ENCODE peak calls at places on chromosome 18, in six cellular contexts. One of them, this sample, is unnamed.

GRCh38 chr18:9437672-9438071 is 37.6 kb upstream of the RALBP1 start:
- DNase-seq in A549: no peak
- DNase-seq in K562: no peak
- DNase-seq in HepG2: no peak
- DNase-seq in H1: no peak
- DNase-seq in endothelial cell of umbilical vein: no peak
- DNase-seq in this sample: no peak

GRCh38 chr18:11654736-11655604 is 34.1 kb upstream of the GNAL start:
- DNase-seq in A549: peak
- DNase-seq in endothelial cell of umbilical vein: peak
- DNase-seq in H1: peak
- DNase-seq in HepG2: no peak
- DNase-seq in K562: peak
- DNase-seq in this sample: peak

GRCh38 chr18:61628085-61628484 is 264.7 kb downstream of the RNF152 start:
- DNase-seq in A549: no peak
- DNase-seq in K562: no peak
- DNase-seq in endothelial cell of umbilical vein: peak
- DNase-seq in H1: no peak
- DNase-seq in HepG2: no peak
- DNase-seq in this sample: no peak

GRCh38 chr18:59783138-59783537 is 85.9 kb upstream of the CCBE1 start:
- DNase-seq in endothelial cell of umbilical vein: peak
- DNase-seq in HepG2: peak
- DNase-seq in A549: peak
- DNase-seq in H1: no peak
- DNase-seq in K562: peak
- DNase-seq in this sample: peak

GRCh38 chr18:57425096-57425495 is 10.1 kb upstream of the ONECUT2 start:
- DNase-seq in endothelial cell of umbilical vein: no peak
- DNase-seq in K562: no peak
- DNase-seq in HepG2: no peak
- DNase-seq in H1: no peak
- DNase-seq in A549: no peak
- DNase-seq in this sample: no peak

GRCh38 chr18:26133652-26134051 is at the start of gene PSMA8:
- DNase-seq in H1: peak
- DNase-seq in K562: no peak
- DNase-seq in endothelial cell of umbilical vein: peak
- DNase-seq in HepG2: no peak
- DNase-seq in A549: no peak
- DNase-seq in this sample: peak

GRCh38 chr18:63897072-63897471 is 9.6 kb downstream of the SERPINB2 start:
- DNase-seq in endothelial cell of umbilical vein: no peak
- DNase-seq in H1: no peak
- DNase-seq in HepG2: no peak
- DNase-seq in K562: no peak
- DNase-seq in A549: no peak
- DNase-seq in this sample: no peak

GRCh38 chr18:77098033-77098432 is 34.5 kb downstream of the MBP start:
- DNase-seq in K562: no peak
- DNase-seq in H1: no peak
- DNase-seq in A549: no peak
- DNase-seq in HepG2: no peak
- DNase-seq in endothelial cell of umbilical vein: no peak
- DNase-seq in this sample: no peak

GRCh38 chr18:49630246-49630699 is 68.4 kb downstream of the LIPG start:
- DNase-seq in H1: no peak
- DNase-seq in A549: no peak
- DNase-seq in K562: no peak
- DNase-seq in endothelial cell of umbilical vein: no peak
- DNase-seq in HepG2: peak
- DNase-seq in this sample: no peak

GRCh38 chr18:49031511-49032188 is 80.9 kb upstream of the SMAD7 start:
- DNase-seq in K562: no peak
- DNase-seq in HepG2: no peak
- DNase-seq in endothelial cell of umbilical vein: no peak
- DNase-seq in H1: no peak
- DNase-seq in A549: no peak
- DNase-seq in this sample: no peak

GRCh38 chr18:59957957-59958356 is 58.2 kb downstream of the PMAIP1 start:
- DNase-seq in K562: peak
- DNase-seq in endothelial cell of umbilical vein: peak
- DNase-seq in A549: no peak
- DNase-seq in HepG2: peak
- DNase-seq in H1: no peak
- DNase-seq in this sample: no peak

GRCh38 chr18:11859282-11859797 is 8.1 kb downstream of the CHMP1B start:
- DNase-seq in endothelial cell of umbilical vein: no peak
- DNase-seq in HepG2: no peak
- DNase-seq in H1: no peak
- DNase-seq in A549: no peak
- DNase-seq in K562: no peak
- DNase-seq in this sample: no peak

GRCh38 chr18:49645836-49646235 is 84.0 kb downstream of the LIPG start:
- DNase-seq in H1: no peak
- DNase-seq in endothelial cell of umbilical vein: no peak
- DNase-seq in K562: no peak
- DNase-seq in A549: no peak
- DNase-seq in HepG2: no peak
- DNase-seq in this sample: no peak

GRCh38 chr18:23183356-23184150 is 48.3 kb downstream of the CABLES1 start:
- DNase-seq in K562: no peak
- DNase-seq in endothelial cell of umbilical vein: no peak
- DNase-seq in HepG2: no peak
- DNase-seq in H1: no peak
- DNase-seq in A549: no peak
- DNase-seq in this sample: no peak

GRCh38 chr18:77657651-77658308 is 408.1 kb downstream of the GALR1 start:
- DNase-seq in HepG2: no peak
- DNase-seq in endothelial cell of umbilical vein: no peak
- DNase-seq in K562: no peak
- DNase-seq in H1: no peak
- DNase-seq in A549: no peak
- DNase-seq in this sample: no peak

GRCh38 chr18:70390366-70391090 is 101.7 kb downstream of the SOCS6 start:
- DNase-seq in HepG2: no peak
- DNase-seq in endothelial cell of umbilical vein: no peak
- DNase-seq in H1: no peak
- DNase-seq in K562: no peak
- DNase-seq in A549: no peak
- DNase-seq in this sample: no peak

GRCh38 chr18:66317243-66318090 is 286.4 kb downstream of the CDH19 start:
- DNase-seq in K562: no peak
- DNase-seq in HepG2: no peak
- DNase-seq in endothelial cell of umbilical vein: no peak
- DNase-seq in A549: no peak
- DNase-seq in H1: no peak
- DNase-seq in this sample: no peak

GRCh38 chr18:51151568-51152511 is 45.6 kb downstream of the MEX3C start:
- DNase-seq in HepG2: no peak
- DNase-seq in endothelial cell of umbilical vein: no peak
- DNase-seq in K562: no peak
- DNase-seq in H1: no peak
- DNase-seq in A549: no peak
- DNase-seq in this sample: no peak

GRCh38 chr18:50989711-50990110 is 21.9 kb downstream of the ELAC1 start:
- DNase-seq in A549: no peak
- DNase-seq in H1: no peak
- DNase-seq in K562: no peak
- DNase-seq in HepG2: no peak
- DNase-seq in endothelial cell of umbilical vein: no peak
- DNase-seq in this sample: no peak

GRCh38 chr18:36572135-36572856 is 256.5 kb downstream of the TPGS2 start:
- DNase-seq in endothelial cell of umbilical vein: peak
- DNase-seq in A549: peak
- DNase-seq in HepG2: peak
- DNase-seq in H1: no peak
- DNase-seq in K562: peak
- DNase-seq in this sample: peak

GRCh38 chr18:77811510-77811909 is 561.9 kb downstream of the GALR1 start:
- DNase-seq in HepG2: no peak
- DNase-seq in A549: no peak
- DNase-seq in H1: no peak
- DNase-seq in K562: no peak
- DNase-seq in endothelial cell of umbilical vein: no peak
- DNase-seq in this sample: no peak

GRCh38 chr18:57438669-57439616 is 3.8 kb downstream of the ONECUT2 start:
- DNase-seq in H1: no peak
- DNase-seq in K562: no peak
- DNase-seq in A549: no peak
- DNase-seq in endothelial cell of umbilical vein: no peak
- DNase-seq in HepG2: no peak
- DNase-seq in this sample: no peak

GRCh38 chr18:52313213-52313612 is 26.8 kb upstream of the DCC start:
- DNase-seq in A549: no peak
- DNase-seq in endothelial cell of umbilical vein: no peak
- DNase-seq in HepG2: no peak
- DNase-seq in K562: no peak
- DNase-seq in H1: no peak
- DNase-seq in this sample: no peak

GRCh38 chr18:48780151-48781001 is 170.4 kb downstream of the SMAD7 start:
- DNase-seq in H1: no peak
- DNase-seq in K562: no peak
- DNase-seq in A549: no peak
- DNase-seq in HepG2: no peak
- DNase-seq in endothelial cell of umbilical vein: peak
- DNase-seq in this sample: no peak

GRCh38 chr18:10473152-10473551 is 18.7 kb downstream of the APCDD1 start:
- DNase-seq in endothelial cell of umbilical vein: no peak
- DNase-seq in H1: no peak
- DNase-seq in HepG2: no peak
- DNase-seq in A549: no peak
- DNase-seq in K562: no peak
- DNase-seq in this sample: no peak

GRCh38 chr18:75395137-75395536 is 32.4 kb downstream of the SMIM21 start:
- DNase-seq in A549: no peak
- DNase-seq in endothelial cell of umbilical vein: no peak
- DNase-seq in K562: no peak
- DNase-seq in H1: no peak
- DNase-seq in HepG2: no peak
- DNase-seq in this sample: no peak
- TF ChIP-seq JUN in A549: no peak
- TF ChIP-seq JUN in endothelial cell of umbilical vein: no peak
- TF ChIP-seq JUN in K562: no peak
- TF ChIP-seq JUN in H1: no peak
- TF ChIP-seq JUN in HepG2: no peak
- TF ChIP-seq JUN in this sample: no peak

GRCh38 chr18:68275616-68276015 is 439.3 kb downstream of the TMX3 start:
- DNase-seq in endothelial cell of umbilical vein: peak
- DNase-seq in K562: no peak
- DNase-seq in A549: no peak
- DNase-seq in H1: no peak
- DNase-seq in HepG2: no peak
- DNase-seq in this sample: no peak
- TF ChIP-seq JUN in endothelial cell of umbilical vein: no peak
- TF ChIP-seq JUN in K562: no peak
- TF ChIP-seq JUN in A549: no peak
- TF ChIP-seq JUN in H1: no peak
- TF ChIP-seq JUN in HepG2: no peak
- TF ChIP-seq JUN in this sample: no peak

GRCh38 chr18:56314396-56314795 is 324.0 kb downstream of the TXNL1 start:
- DNase-seq in H1: no peak
- DNase-seq in K562: no peak
- DNase-seq in endothelial cell of umbilical vein: peak
- DNase-seq in A549: no peak
- DNase-seq in HepG2: no peak
- DNase-seq in this sample: no peak
- TF ChIP-seq JUN in H1: no peak
- TF ChIP-seq JUN in K562: no peak
- TF ChIP-seq JUN in endothelial cell of umbilical vein: no peak
- TF ChIP-seq JUN in A549: no peak
- TF ChIP-seq JUN in HepG2: no peak
- TF ChIP-seq JUN in this sample: no peak

DNA sequence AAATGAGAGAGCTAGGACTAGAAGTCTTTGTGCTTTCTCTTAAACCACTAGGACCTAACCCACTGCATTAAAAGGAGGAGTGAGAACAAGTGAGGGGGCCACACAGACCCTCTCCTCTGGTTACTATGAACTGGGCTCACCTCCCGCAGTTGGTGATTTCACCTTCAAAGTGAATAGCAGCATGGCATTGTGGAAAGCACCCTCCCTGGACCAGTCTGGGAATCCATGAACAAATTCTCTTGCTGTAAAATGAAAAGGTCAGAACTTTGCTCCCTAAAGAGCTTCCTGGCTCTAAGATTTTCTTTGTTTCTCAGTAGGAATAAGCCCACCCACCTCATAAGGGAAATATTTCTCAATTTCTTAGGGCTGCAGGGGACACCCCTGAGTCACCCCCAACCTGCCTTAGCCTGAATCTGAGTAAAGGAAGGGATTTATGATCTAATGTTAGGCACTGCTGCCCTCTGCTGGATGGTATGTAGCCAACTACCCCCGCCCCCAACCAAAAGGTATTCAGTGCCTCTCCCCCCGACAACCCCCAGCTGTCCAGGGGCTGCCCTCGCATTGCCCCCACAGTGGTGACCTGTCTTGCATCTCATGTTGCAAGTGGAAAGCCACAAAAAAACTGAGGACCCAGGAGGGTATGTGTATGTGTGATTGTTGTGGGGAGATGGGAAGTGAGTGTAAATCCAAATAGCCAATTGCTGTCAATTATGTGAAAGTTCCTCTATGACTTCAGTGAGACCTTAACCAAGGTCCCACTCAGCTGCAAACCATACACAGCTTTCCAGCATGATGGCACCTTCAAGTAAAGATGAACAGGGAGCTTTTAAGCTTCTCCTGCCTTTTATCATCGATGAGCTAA is 230.9 kb upstream of the SLC14A2 start:
- DNase-seq in endothelial cell of umbilical vein: peak
- DNase-seq in A549: peak
- DNase-seq in K562: peak
- DNase-seq in HepG2: peak
- DNase-seq in H1: peak
- DNase-seq in this sample: peak
- TF ChIP-seq JUN in endothelial cell of umbilical vein: no peak
- TF ChIP-seq JUN in A549: no peak
- TF ChIP-seq JUN in K562: no peak
- TF ChIP-seq JUN in HepG2: no peak
- TF ChIP-seq JUN in H1: no peak
- TF ChIP-seq JUN in this sample: no peak

DNA sequence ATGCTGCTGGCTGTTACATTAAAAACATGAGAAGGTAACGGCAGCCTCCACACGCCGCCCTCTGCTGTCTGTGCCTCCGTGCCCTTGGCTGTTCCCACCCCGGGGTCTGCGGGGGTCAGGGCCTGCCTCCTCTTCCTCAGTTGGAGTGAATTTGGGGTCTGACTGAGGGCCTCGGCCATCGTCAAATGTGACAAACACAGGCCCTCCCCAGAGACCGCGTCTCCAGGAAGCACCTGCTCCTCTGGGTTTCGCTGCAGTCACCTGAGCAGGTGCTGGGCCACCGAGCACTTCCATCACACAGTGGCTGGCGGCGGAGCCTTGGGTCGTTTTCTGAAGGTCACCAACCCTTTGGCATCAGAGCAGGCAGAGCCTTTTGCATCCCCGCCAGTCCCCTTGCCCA is 70.9 kb downstream of the NFATC1 start:
- DNase-seq in K562: no peak
- DNase-seq in endothelial cell of umbilical vein: no peak
- DNase-seq in HepG2: no peak
- DNase-seq in H1: no peak
- DNase-seq in A549: no peak
- DNase-seq in this sample: no peak
- TF ChIP-seq JUN in K562: no peak
- TF ChIP-seq JUN in endothelial cell of umbilical vein: no peak
- TF ChIP-seq JUN in HepG2: no peak
- TF ChIP-seq JUN in H1: no peak
- TF ChIP-seq JUN in A549: no peak
- TF ChIP-seq JUN in this sample: no peak

GRCh38 chr18:47215554-47216138 is 35.8 kb downstream of the SKOR2 start:
- DNase-seq in endothelial cell of umbilical vein: peak
- DNase-seq in K562: peak
- DNase-seq in HepG2: peak
- DNase-seq in A549: peak
- DNase-seq in H1: no peak
- DNase-seq in this sample: peak
- TF ChIP-seq JUN in endothelial cell of umbilical vein: no peak
- TF ChIP-seq JUN in K562: no peak
- TF ChIP-seq JUN in HepG2: no peak
- TF ChIP-seq JUN in A549: no peak
- TF ChIP-seq JUN in H1: no peak
- TF ChIP-seq JUN in this sample: no peak

This sample was measured in WTC11.